ENCODE peak calls at places on chromosomes 2 and 18, in nine cellular contexts. A is skeletal muscle cell, Z is ovary, K is ecto neural progenitor cell, S is sciatic nerve, H is adipocyte, D is amniotic epithelial cell, G is activated T-cell treated with anti-CD3 and anti-CD28 coated beads for 24 hours, B is psoas muscle. U is an unnamed sample.

GRCh38 chr2:2271471-2271941 is 59.6 kb downstream of the MYT1L start:
- DNase-seq in A (no peak), Z (no peak), K (no peak), S (no peak), H (no peak), D (no peak), G (no peak), B (peak), U (peak)

GRCh38 chr18:57915241-57915640 is 112.1 kb upstream of the ATP8B1 start:
- DNase-seq in A (no peak), Z (no peak), K (no peak), S (no peak), H (peak), D (no peak), G (no peak), B (no peak), U (no peak)

GRCh38 chr18:36051760-36052159 is 15.6 kb downstream of the RPRD1A start:
- DNase-seq in A (no peak), Z (no peak), K (no peak), S (no peak), H (no peak), D (peak), G (no peak), B (no peak), U (no peak)

GRCh38 chr2:42359894-42360483 is 1.0 kb downstream of the COX7A2L start:
- DNase-seq in A (peak), Z (no peak), K (no peak), S (no peak), H (peak), D (peak), G (no peak), B (no peak), U (no peak)

GRCh38 chr2:8584174-8585066 is 97.4 kb upstream of the ID2 start:
- DNase-seq in A (no peak), Z (no peak), K (peak), S (no peak), H (no peak), D (no peak), G (no peak), B (no peak), U (no peak)

GRCh38 chr18:12904012-12904516 is 20.0 kb upstream of the PTPN2 start:
- DNase-seq in A (no peak), Z (peak), K (no peak), S (no peak), H (no peak), D (peak), G (no peak), B (peak), U (peak)

GRCh38 chr18:69649678-69650077 is 249.0 kb downstream of the DOK6 start:
- DNase-seq in A (no peak), Z (no peak), K (no peak), S (no peak), H (no peak), D (no peak), G (no peak), B (no peak), U (no peak)

GRCh38 chr2:142876423-142876822 is 1.0 kb upstream of the KYNU start:
- DNase-seq in A (no peak), Z (no peak), K (no peak), S (no peak), H (no peak), D (peak), G (no peak), B (no peak), U (no peak)

GRCh38 chr2:151922845-151923666 is 94.8 kb upstream of the ARL5A start:
- DNase-seq in A (no peak), Z (no peak), K (no peak), S (peak), H (peak), D (peak), G (no peak), B (peak), U (peak)

GRCh38 chr18:28152354-28152753 is 24.6 kb downstream of the CDH2 start:
- DNase-seq in A (no peak), Z (no peak), K (no peak), S (no peak), H (no peak), D (no peak), G (no peak), B (no peak), U (no peak)

GRCh38 chr18:74083071-74083954 is 64.3 kb downstream of the FBXO15 start:
- DNase-seq in A (no peak), Z (no peak), K (no peak), S (no peak), H (peak), D (no peak), G (peak), B (no peak), U (no peak)

GRCh38 chr2:159755788-159756187 is 42.2 kb downstream of the CD302 start:
- DNase-seq in A (no peak), Z (no peak), K (no peak), S (no peak), H (peak), D (peak), G (peak), B (no peak), U (no peak)

GRCh38 chr2:237591021-237591370 is 462 bp upstream of the RAB17 start:
- DNase-seq in A (no peak), Z (no peak), K (no peak), S (no peak), H (no peak), D (no peak), G (no peak), B (no peak), U (no peak)

GRCh38 chr2:138794734-138795133 is 14.5 kb upstream of the NXPH2 start:
- DNase-seq in A (no peak), Z (no peak), K (no peak), S (no peak), H (no peak), D (peak), G (no peak), B (no peak), U (no peak)

GRCh38 chr2:37599688-37600525 is 71.5 kb downstream of the CDC42EP3 start:
- DNase-seq in A (no peak), Z (no peak), K (no peak), S (no peak), H (no peak), D (no peak), G (no peak), B (no peak), U (peak)

GRCh38 chr2:96103388-96103705 is 13.0 kb downstream of the ADRA2B start:
- DNase-seq in A (no peak), Z (no peak), K (no peak), S (peak), H (no peak), D (no peak), G (no peak), B (no peak), U (no peak)

GRCh38 chr2:191376981-191377629 is 131.9 kb downstream of the MYO1B start:
- DNase-seq in A (peak), Z (peak), K (no peak), S (peak), H (peak), D (peak), G (no peak), B (peak), U (peak)

GRCh38 chr2:54191361-54192130 is 64.5 kb downstream of the TSPYL6 start:
- DNase-seq in A (no peak), Z (no peak), K (no peak), S (no peak), H (no peak), D (no peak), G (no peak), B (no peak), U (no peak)

GRCh38 chr18:7626922-7627440 is 59.9 kb downstream of the PTPRM start:
- DNase-seq in A (peak), Z (no peak), K (no peak), S (no peak), H (peak), D (peak), G (no peak), B (no peak), U (no peak)

GRCh38 chr18:1006309-1006708 is 101.6 kb downstream of the ADCYAP1 start:
- DNase-seq in A (no peak), Z (no peak), K (no peak), S (no peak), H (no peak), D (no peak), G (no peak), B (no peak), U (no peak)

GRCh38 chr18:8631265-8631664 is 22.0 kb downstream of the RAB12 start:
- DNase-seq in A (no peak), Z (no peak), K (no peak), S (no peak), H (no peak), D (no peak), G (no peak), B (no peak), U (no peak)

GRCh38 chr2:1713156-1713838 is 31.0 kb downstream of the PXDN start:
- DNase-seq in A (no peak), Z (no peak), K (no peak), S (no peak), H (no peak), D (no peak), G (no peak), B (no peak), U (no peak)

GRCh38 chr18:32368170-32368569 is 102.5 kb downstream of the GAREM1 start:
- DNase-seq in A (no peak), Z (no peak), K (no peak), S (no peak), H (no peak), D (peak), G (no peak), B (no peak), U (no peak)

U was measured in Right ventricle myocardium superior.